ENCODE peak calls at places on chromosomes 2 and 18, in four cellular contexts. J is HEK293T, B is HTR-8/SVneo, T is HepG2. N is an unnamed sample.

GRCh38 chr2:232689152-232689910 is 7.8 kb upstream of the GIGYF2 start:
- DNase-seq in J (no peak), B (peak; percentile 28), T (no peak), N (peak; percentile 15)

GRCh38 chr2:14999114-14999661 is 366.7 kb downstream of the LRATD1 start:
- DNase-seq in T (no peak), J (no peak), B (no peak), N (no peak)

GRCh38 chr18:52979888-52980287 is 639.9 kb downstream of the DCC start:
- DNase-seq in J (no peak), B (no peak), T (no peak), N (no peak)

GRCh38 chr2:204691911-204692510 is 146.7 kb downstream of the PARD3B start:
- DNase-seq in B (peak; percentile 46), J (peak; percentile 54), T (peak; percentile 75), N (peak; percentile 72)

GRCh38 chr2:34050413-34050812 is 451.3 kb upstream of the FAM98A start:
- DNase-seq in J (no peak), T (no peak), B (no peak), N (no peak)

GRCh38 chr2:74919827-74920226 is 38.6 kb upstream of the POLE4 start:
- DNase-seq in T (peak; percentile 31), B (no peak), J (peak; percentile 86), N (no peak)

GRCh38 chr2:238690673-238690965 is 157.3 kb upstream of the TWIST2 start:
- DNase-seq in J (no peak), B (no peak), T (no peak), N (no peak)

GRCh38 chr18:10197097-10197496 is 257.3 kb upstream of the APCDD1 start:
- DNase-seq in J (no peak), B (no peak), T (no peak), N (no peak)

GRCh38 chr2:173126819-173127218 is 51.2 kb downstream of the MAP3K20 start:
- DNase-seq in T (no peak), B (no peak), J (no peak), N (no peak)

GRCh38 chr2:29314816-29315571 is 199.8 kb downstream of the CLIP4 start:
- DNase-seq in B (no peak), T (no peak), J (peak; percentile 42), N (no peak)

GRCh38 chr2:39390126-39390692 is 46.9 kb downstream of the MAP4K3 start:
- DNase-seq in T (no peak), B (no peak), J (no peak), N (no peak)

GRCh38 chr2:173226899-173227692 is 127.6 kb upstream of the CDCA7 start:
- DNase-seq in J (no peak), B (no peak), T (peak; percentile 85), N (no peak)

GRCh38 chr2:33153008-33153407 is 206.3 kb downstream of the LTBP1 start:
- DNase-seq in J (no peak), B (no peak), T (no peak), N (no peak)

GRCh38 chr2:8197101-8197500 is 484.8 kb upstream of the ID2 start:
- DNase-seq in J (no peak), B (no peak), T (no peak), N (no peak)

GRCh38 chr2:2739231-2739795 is 408.2 kb upstream of the MYT1L start:
- DNase-seq in J (no peak), T (no peak), B (no peak), N (no peak)

GRCh38 chr18:79951545-79952456 is at the start of gene SLC66A2:
- DNase-seq in T (peak; percentile 57), B (peak; percentile 60), J (peak; percentile 91), N (peak; percentile 36)

GRCh38 chr2:172693037-172693436 is 42.6 kb upstream of the RAPGEF4 start:
- DNase-seq in T (peak; percentile 28), B (peak; percentile 87), J (peak; percentile 11), N (peak; percentile 99)

GRCh38 chr18:58231930-58232329 is 187.9 kb downstream of the NEDD4L start:
- DNase-seq in B (no peak), T (peak; percentile 15), J (peak; percentile 26), N (no peak)

GRCh38 chr18:13378150-13378549 is 159.6 kb downstream of the LDLRAD4 start:
- DNase-seq in T (no peak), J (no peak), B (no peak), N (no peak)

GRCh38 chr2:207833265-207833751 is 63.6 kb upstream of the FZD5 start:
- DNase-seq in J (no peak), B (no peak), T (peak; percentile 87), N (no peak)

GRCh38 chr2:108145551-108145950 is 94.2 kb upstream of the SULT1C3 start:
- DNase-seq in J (no peak), T (no peak), B (no peak), N (no peak)

GRCh38 chr2:3188405-3188946 is 189.1 kb downstream of the EIPR1 start:
- DNase-seq in J (no peak), B (no peak), T (no peak), N (no peak)

GRCh38 chr2:157786663-157787363 is 89.3 kb downstream of the ACVR1 start:
- DNase-seq in T (no peak), J (no peak), B (no peak), N (no peak)

GRCh38 chr2:70616168-70616694 is 62.6 kb upstream of the TGFA start:
- DNase-seq in T (no peak), J (no peak), B (no peak), N (no peak)

GRCh38 chr2:136131961-136132839 is 14.3 kb upstream of the CXCR4 start:
- DNase-seq in T (no peak), B (no peak), J (no peak), N (no peak)

GRCh38 chr2:18626958-18627650 is 37.7 kb upstream of the NT5C1B start:
- DNase-seq in B (no peak), T (no peak), J (no peak), N (no peak)

GRCh38 chr2:239359194-239359912 is 41.5 kb downstream of the HDAC4 start:
- DNase-seq in J (no peak), T (no peak), B (no peak), N (no peak)

GRCh38 chr2:160338891-160339290 is 138.8 kb upstream of the ITGB6 start:
- DNase-seq in B (no peak), J (no peak), T (no peak), N (no peak)

GRCh38 chr2:8544786-8545631 is 136.8 kb upstream of the ID2 start:
- DNase-seq in T (peak; percentile 35), B (peak; percentile 85), J (no peak), N (peak; percentile 85)

GRCh38 chr2:41182961-41183360 is 731.1 kb upstream of the SLC8A1 start:
- DNase-seq in T (no peak), B (no peak), J (no peak), N (no peak)

GRCh38 chr2:197500503-197501179 is 462 bp downstream of the HSPE1 start:
- DNase-seq in T (no peak), B (no peak), J (no peak), N (no peak)

GRCh38 chr2:84839851-84840250 is 41.0 kb downstream of the TRABD2A start:
- DNase-seq in T (no peak), B (no peak), J (no peak), N (no peak)

GRCh38 chr2:149613712-149614111 is 26.1 kb upstream of the MMADHC start:
- DNase-seq in J (no peak), T (no peak), B (no peak), N (peak; percentile 76)

GRCh38 chr2:30293303-30293912 is 62.1 kb downstream of the LBH start:
- DNase-seq in J (no peak), T (no peak), B (peak; percentile 55), N (peak; percentile 43)

GRCh38 chr2:95698166-95698565 is 106.4 kb downstream of the TRIM43 start:
- DNase-seq in B (no peak), J (no peak), T (no peak), N (no peak)

GRCh38 chr2:2664989-2665833 is 334.1 kb upstream of the MYT1L start:
- DNase-seq in T (peak; percentile 58), J (no peak), B (peak; percentile 45), N (no peak)

GRCh38 chr2:26521054-26521912 is 43.4 kb upstream of the OTOF start:
- DNase-seq in T (peak; percentile 18), J (peak; percentile 61), B (peak; percentile 46), N (no peak)

GRCh38 chr2:26850002-26850431 is 2.1 kb downstream of the DPYSL5 start:
- DNase-seq in T (no peak), B (no peak), J (no peak), N (no peak)